ENCODE peak calls at places on chromosome 2, in ten cellular contexts. T is body of pancreas, Q is GM12864, P is AG09309, C is left ventricle myocardium inferior, D is BJ, G is upper lobe of right lung, J is cardiac fibroblast, F is GM12878, Y is pancreas. V is an unnamed sample.
A peak's percentile ranks its signal among the peaks of the same experiment; 100 is the strongest.

GRCh38 chr2:241966671-241967070 is 97.1 kb downstream of the RTP5 start:
- DNase-seq in T (no peak), Q (no peak), P (no peak), C (no peak), D (no peak), G (no peak), J (no peak), F (no peak), Y (no peak), V (no peak)

GRCh38 chr2:167856190-167856589 is 391.2 kb downstream of the STK39 start:
- DNase-seq in T (no peak), Q (no peak), P (no peak), C (no peak), D (no peak), G (no peak), J (no peak), F (no peak), Y (no peak), V (no peak)

GRCh38 chr2:219628986-219629901 is 1.8 kb downstream of the SLC4A3 start:
- DNase-seq in T (no peak), Q (no peak), P (no peak), C (no peak), D (no peak), G (no peak), J (no peak), F (no peak), Y (no peak), V (no peak)

GRCh38 chr2:198408171-198408570 is 603.8 kb downstream of the PLCL1 start:
- DNase-seq in T (no peak), Q (no peak), P (no peak), C (no peak), D (no peak), G (no peak), J (no peak), F (no peak), Y (no peak), V (no peak)

GRCh38 chr2:178277741-178278197 is 83.5 kb downstream of the OSBPL6 start:
- DNase-seq in T (peak; percentile 21), Q (no peak), P (no peak), C (no peak), D (no peak), G (no peak), J (no peak), F (no peak), Y (peak; percentile 18), V (peak; percentile 34)

GRCh38 chr2:238100821-238101771 is 956 bp downstream of the ESPNL start:
- DNase-seq in T (no peak), Q (no peak), P (no peak), C (no peak), D (no peak), G (peak; percentile 57), J (no peak), F (no peak), Y (peak; percentile 13), V (no peak)

GRCh38 chr2:10844083-10844482 is 31.5 kb upstream of the PDIA6 start:
- DNase-seq in T (peak; percentile 92), Q (no peak), P (no peak), C (peak; percentile 86), D (no peak), G (peak; percentile 86), J (peak; percentile 37), F (no peak), Y (peak; percentile 79), V (peak; percentile 8)

GRCh38 chr2:128630974-128631697 is 312.5 kb upstream of the HS6ST1 start:
- DNase-seq in T (no peak), Q (no peak), P (no peak), C (no peak), D (no peak), G (peak; percentile 42), J (no peak), F (no peak), Y (no peak), V (no peak)

GRCh38 chr2:86337235-86338099 is at the start of gene REEP1:
- DNase-seq in T (peak; percentile 61), Q (no peak), P (no peak), C (peak; percentile 40), D (no peak), G (no peak), J (no peak), F (no peak), Y (no peak), V (no peak)

GRCh38 chr2:172740871-172741270 is 5.2 kb downstream of the RAPGEF4 start:
- DNase-seq in T (no peak), Q (no peak), P (no peak), C (no peak), D (no peak), G (no peak), J (no peak), F (no peak), Y (no peak), V (no peak)

GRCh38 chr2:147689510-147689909 is 155.3 kb upstream of the ACVR2A start:
- DNase-seq in T (no peak), Q (peak; percentile 73), P (no peak), C (no peak), D (no peak), G (no peak), J (no peak), F (peak; percentile 77), Y (no peak), V (no peak)

GRCh38 chr2:138867341-138867740 is 87.2 kb upstream of the NXPH2 start:
- DNase-seq in T (no peak), Q (no peak), P (no peak), C (no peak), D (no peak), G (no peak), J (no peak), F (no peak), Y (no peak), V (no peak)

GRCh38 chr2:2184549-2185249 is 146.4 kb downstream of the MYT1L start:
- DNase-seq in T (no peak), Q (no peak), P (no peak), C (no peak), D (no peak), G (no peak), J (no peak), F (no peak), Y (no peak), V (no peak)

DNA sequence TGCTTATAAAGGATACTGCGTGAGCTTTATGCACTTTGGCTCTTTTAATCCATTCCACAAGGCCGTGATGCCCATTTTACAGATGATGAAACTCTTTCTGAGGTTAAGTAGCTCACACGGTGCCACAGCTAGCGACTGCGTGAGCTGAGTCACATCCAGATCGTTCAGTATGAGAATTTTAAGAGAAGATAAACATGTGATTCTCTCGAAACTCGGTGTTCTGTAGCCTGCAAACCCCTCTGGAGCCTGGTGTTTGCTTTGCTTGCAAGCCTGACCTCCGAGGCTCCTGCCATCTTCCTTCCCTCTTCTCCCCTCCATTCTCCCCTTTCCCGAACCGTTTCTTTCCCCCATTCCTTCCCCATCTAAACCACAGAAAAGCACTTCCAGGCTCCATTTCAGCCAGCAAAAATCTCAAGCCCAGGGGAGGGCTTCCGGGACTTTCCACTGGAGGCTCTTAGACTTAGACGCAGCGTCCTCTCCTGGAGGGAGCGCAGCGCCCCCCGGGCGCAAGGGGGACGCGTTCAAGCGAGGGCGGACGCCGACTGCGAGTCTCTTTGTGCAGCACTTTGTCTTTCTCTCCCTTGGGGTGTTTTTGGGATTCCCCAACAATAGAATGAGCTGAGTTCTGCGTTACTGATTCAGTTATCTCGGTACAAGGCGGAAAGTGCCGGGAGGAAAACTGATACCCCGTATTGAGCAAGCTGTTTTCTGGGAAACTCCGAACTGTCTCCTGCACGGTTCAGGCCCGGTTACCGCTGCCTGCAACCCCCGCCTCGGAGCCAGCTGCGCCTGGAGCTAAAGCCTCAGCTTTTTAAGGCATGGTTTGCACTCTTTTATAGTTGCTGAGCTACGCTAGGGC is 38.0 kb downstream of the CYP1B1 start:
- DNase-seq in T (peak; percentile 10), Q (peak; percentile 57), P (no peak), C (peak; percentile 32), D (peak; percentile 19), G (no peak), J (peak; percentile 70), F (peak; percentile 76), Y (no peak), V (peak; percentile 68)
- TF ChIP-seq CTCF in T (peak; percentile 16), Q (peak; percentile 53), P (peak; percentile 60), C (peak; percentile 47), D (peak; percentile 63), G (peak; percentile 46), J (peak; percentile 51), F (peak; percentile 76), Y (no peak), V (peak; percentile 45)

GRCh38 chr2:228105526-228106250 is 75.8 kb downstream of the SPHKAP start:
- DNase-seq in T (no peak), Q (no peak), P (no peak), C (no peak), D (no peak), G (no peak), J (no peak), F (no peak), Y (no peak), V (no peak)
- H3K4me3 ChIP-seq in T (no peak overlapping the region), Q (no peak overlapping the region), P (no peak overlapping the region), C (no peak overlapping the region), D (no peak overlapping the region), G (no peak overlapping the region), J (no peak overlapping the region), F (no peak overlapping the region), Y (no peak overlapping the region), V (no peak overlapping the region)

DNA sequence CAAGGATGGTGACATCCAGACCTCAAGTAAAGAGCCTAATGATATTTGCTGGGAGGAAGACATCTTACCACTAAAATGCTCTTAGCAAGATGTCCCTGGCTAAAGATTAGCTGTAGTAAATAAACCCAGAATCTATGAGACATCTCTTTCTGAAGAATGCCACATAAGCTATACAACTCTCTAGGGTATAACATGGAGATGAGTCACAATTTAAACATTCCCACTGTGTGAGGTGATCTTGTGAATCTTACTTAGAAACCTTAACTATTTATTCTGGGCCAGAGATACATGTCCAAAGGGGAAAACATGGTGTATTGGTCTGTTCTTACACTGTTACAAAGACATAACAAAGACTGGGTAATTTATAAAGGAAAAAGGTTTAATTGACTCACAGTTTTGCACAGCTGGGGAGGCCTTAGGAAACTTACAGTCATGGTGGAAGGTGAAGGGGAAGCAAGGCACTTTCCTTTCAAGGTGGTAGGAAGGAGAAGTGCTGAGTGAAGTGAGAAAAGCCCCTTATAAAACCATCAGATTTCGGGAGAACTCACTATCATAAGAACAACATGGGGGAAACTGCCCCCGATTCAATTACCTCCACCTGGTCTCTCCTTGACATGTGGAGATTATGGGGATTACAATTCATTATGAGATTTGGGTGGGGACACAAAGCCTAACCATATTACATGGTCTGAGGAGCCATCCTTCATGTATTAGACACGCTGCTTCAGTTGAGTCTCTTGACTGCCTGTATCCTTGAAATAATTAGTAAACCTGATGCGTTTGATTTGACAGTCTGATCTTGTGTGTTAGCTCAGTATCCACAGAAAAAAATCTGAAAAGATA is 17.1 kb downstream of the KRCC1 start:
- DNase-seq in T (no peak), Q (no peak), P (peak; percentile 69), C (no peak), D (peak; percentile 77), G (no peak), J (peak; percentile 96), F (no peak), Y (no peak), V (peak; percentile 90)
- TF ChIP-seq CTCF in T (no peak), Q (no peak), P (no peak), C (no peak), D (no peak), G (no peak), J (peak; percentile 2), F (no peak), Y (no peak), V (no peak)

DNA sequence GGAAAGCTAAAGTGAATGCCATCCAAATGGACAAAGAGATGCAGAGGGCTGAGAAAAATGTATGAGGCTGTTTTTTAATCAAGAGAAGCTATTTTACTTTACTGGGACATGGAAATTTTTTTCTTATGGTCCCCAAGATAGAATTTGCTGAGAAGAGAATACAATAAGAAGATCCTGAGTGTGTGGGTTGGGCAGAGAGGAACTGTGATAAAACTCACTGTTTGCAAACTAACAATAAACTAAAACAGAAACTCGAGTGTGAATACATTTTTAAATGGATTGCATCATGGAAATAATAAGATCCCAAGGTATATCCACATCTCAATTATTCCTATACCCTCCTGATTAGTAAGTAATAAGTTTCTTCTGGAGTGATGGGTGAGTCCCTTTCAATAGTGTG is 4.4 kb downstream of the NEB start:
- DNase-seq in T (no peak), Q (no peak), P (no peak), C (no peak), D (no peak), G (no peak), J (no peak), F (no peak), Y (no peak), V (no peak)
- H3K4me3 ChIP-seq in T (no peak overlapping the region), Q (no peak overlapping the region), P (no peak overlapping the region), C (no peak overlapping the region), D (no peak overlapping the region), G (no peak overlapping the region), J (no peak overlapping the region), F (no peak overlapping the region), Y (no peak overlapping the region), V (no peak overlapping the region)